ENCODE peak calls at places on chromosomes 5 and 9, in seven cellular contexts. L is endothelial cell, K is RWPE1, O is fibroblast of mammary gland, A is Peyer's patch, W is kidney, U is mucosa of descending colon. N is an unnamed sample.

GRCh38 chr5:122164831-122165573 is 35.7 kb downstream of the ZNF474 start:
- DNase-seq in L (no peak), K (no peak), O (no peak), A (no peak), W (no peak), U (no peak), N (no peak)

GRCh38 chr9:37950561-37950960 is 46.6 kb upstream of the SLC25A51 start:
- DNase-seq in L (no peak), K (no peak), O (no peak), A (no peak), W (no peak), U (no peak), N (no peak)

GRCh38 chr9:133027134-133027533 is 3.7 kb upstream of the GTF3C5 start:
- DNase-seq in L (no peak), K (no peak), O (no peak), A (no peak), W (peak; percentile 13), U (no peak), N (no peak)

GRCh38 chr5:168978015-168978414 is 322.9 kb downstream of the SLIT3 start:
- DNase-seq in L (no peak), K (peak; percentile 90), O (peak; percentile 84), A (no peak), W (no peak), U (no peak), N (no peak)

GRCh38 chr9:93116049-93116961 is 17.7 kb downstream of the NINJ1 start:
- DNase-seq in L (no peak), K (peak; percentile 63), O (peak; percentile 85), A (peak; percentile 82), W (peak; percentile 89), U (peak; percentile 65), N (peak; percentile 13)

GRCh38 chr9:135303280-135303647 is 176.3 kb upstream of the PPP1R26 start:
- DNase-seq in L (no peak), K (no peak), O (no peak), A (no peak), W (no peak), U (no peak), N (no peak)

GRCh38 chr5:56317923-56318561 is 84.9 kb upstream of the ANKRD55 start:
- DNase-seq in L (no peak), K (no peak), O (no peak), A (no peak), W (no peak), U (no peak), N (no peak)

GRCh38 chr9:121309171-121309570 is 41.2 kb downstream of the GSN start:
- DNase-seq in L (no peak), K (no peak), O (no peak), A (no peak), W (no peak), U (no peak), N (no peak)

GRCh38 chr5:73673161-73673591 is 47.2 kb downstream of the ARHGEF28 start:
- DNase-seq in L (no peak), K (peak; percentile 66), O (peak; percentile 87), A (no peak), W (no peak), U (no peak), N (no peak)

GRCh38 chr5:177133845-177134652 is 476 bp downstream of the NSD1 start:
- DNase-seq in L (peak; percentile 70), K (peak; percentile 65), O (peak; percentile 26), A (peak; percentile 67), W (peak; percentile 86), U (peak; percentile 53), N (peak; percentile 58)

GRCh38 chr5:68714810-68715209 is 379.0 kb upstream of the SLC30A5 start:
- DNase-seq in L (no peak), K (no peak), O (no peak), A (no peak), W (no peak), U (no peak), N (no peak)

GRCh38 chr9:6955251-6955921 is 197.6 kb downstream of the KDM4C start:
- DNase-seq in L (no peak), K (no peak), O (peak; percentile 86), A (no peak), W (no peak), U (no peak), N (no peak)

GRCh38 chr5:105392122-105392709 is 1829.6 kb upstream of the NUDT12 start:
- DNase-seq in L (no peak), K (no peak), O (no peak), A (no peak), W (peak; percentile 53), U (no peak), N (no peak)

GRCh38 chr9:17009071-17009470 is 125.8 kb upstream of the CNTLN start:
- DNase-seq in L (no peak), K (no peak), O (no peak), A (no peak), W (no peak), U (no peak), N (no peak)

GRCh38 chr5:80961376-80962281 is 1.5 kb downstream of the RASGRF2 start:
- DNase-seq in L (peak; percentile 18), K (no peak), O (no peak), A (peak; percentile 60), W (no peak), U (peak; percentile 52), N (no peak)

GRCh38 chr5:109252731-109253130 is 157.0 kb downstream of the PJA2 start:
- DNase-seq in L (no peak), K (no peak), O (no peak), A (no peak), W (no peak), U (no peak), N (no peak)

GRCh38 chr9:84991506-84991855 is 322.0 kb downstream of the NTRK2 start:
- DNase-seq in L (no peak), K (no peak), O (no peak), A (no peak), W (no peak), U (no peak), N (no peak)

GRCh38 chr5:160514866-160515265 is 93.2 kb downstream of the PTTG1 start:
- DNase-seq in L (no peak), K (no peak), O (no peak), A (no peak), W (no peak), U (no peak), N (no peak)

GRCh38 chr5:159978358-159978757 is 30.6 kb upstream of the TTC1 start:
- DNase-seq in L (no peak), K (no peak), O (no peak), A (no peak), W (no peak), U (no peak), N (no peak)

GRCh38 chr5:87113848-87114247 is 153.8 kb upstream of the RASA1 start:
- DNase-seq in L (no peak), K (peak; percentile 51), O (peak; percentile 79), A (no peak), W (no peak), U (no peak), N (no peak)

GRCh38 chr9:115213777-115214428 is 95.9 kb upstream of the TNC start:
- DNase-seq in L (no peak), K (peak; percentile 98), O (peak; percentile 93), A (no peak), W (no peak), U (no peak), N (no peak)

GRCh38 chr9:137025120-137025966 is 2.7 kb downstream of the ABCA2 start:
- DNase-seq in L (no peak), K (peak; percentile 61), O (no peak), A (peak; percentile 76), W (peak; percentile 97), U (peak; percentile 54), N (no peak)

GRCh38 chr5:135891280-135891679 is 4.4 kb downstream of the IL9 start:
- DNase-seq in L (no peak), K (no peak), O (no peak), A (no peak), W (no peak), U (no peak), N (no peak)

GRCh38 chr5:17143335-17143734 is 74.1 kb upstream of the BASP1 start:
- DNase-seq in L (no peak), K (no peak), O (no peak), A (no peak), W (no peak), U (peak; percentile 61), N (no peak)

DNA sequence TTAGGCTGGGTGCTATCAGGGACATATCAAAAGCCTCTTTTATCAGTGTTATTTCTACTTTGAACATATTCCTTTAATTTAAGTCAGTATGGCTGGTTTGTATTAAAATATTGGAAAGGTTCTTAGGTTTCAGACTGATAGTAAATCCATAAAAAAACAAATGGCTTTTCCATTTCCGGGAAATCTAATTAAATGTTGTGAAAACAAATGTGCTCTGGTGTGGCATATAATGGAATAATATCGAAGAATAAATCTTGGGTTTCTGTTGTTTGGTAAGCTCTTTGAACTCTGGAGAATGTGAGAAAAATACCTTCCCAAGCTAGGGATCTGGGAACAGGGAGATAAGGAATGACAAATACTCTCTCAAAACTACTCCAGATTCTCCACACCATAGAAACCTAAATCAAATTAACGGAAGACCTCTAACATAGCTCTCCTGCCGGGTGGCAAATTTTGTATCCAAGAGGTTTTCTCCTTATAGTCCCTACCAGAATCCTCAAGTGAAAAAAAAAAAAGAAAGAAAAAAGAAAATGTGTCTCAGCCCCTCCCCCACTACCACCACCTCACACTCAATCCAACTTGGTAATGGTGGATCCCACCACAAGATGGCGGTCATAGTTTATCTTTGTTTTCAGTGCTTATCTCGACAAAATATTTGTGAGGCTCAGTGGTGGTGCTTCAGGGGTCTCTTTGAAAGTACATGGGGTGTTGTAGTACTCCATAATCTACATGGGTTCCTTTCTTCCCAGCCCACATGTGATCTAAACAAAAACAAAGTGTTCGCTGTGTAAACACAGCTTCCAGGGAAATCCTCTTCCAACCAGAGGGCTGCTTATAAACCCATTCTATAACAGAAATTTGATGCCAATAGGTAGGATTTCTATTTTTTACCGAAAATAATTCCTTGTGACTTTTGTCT is 54.6 kb upstream of the FST start:
- DNase-seq in L (peak; percentile 63), K (peak; percentile 34), O (peak; percentile 25), A (no peak), W (no peak), U (peak; percentile 66), N (no peak)
- TF ChIP-seq CTCF in L (peak; percentile 83), K (no peak), O (no peak), A (no peak), W (peak; percentile 34), U (no peak), N (no peak)

DNA sequence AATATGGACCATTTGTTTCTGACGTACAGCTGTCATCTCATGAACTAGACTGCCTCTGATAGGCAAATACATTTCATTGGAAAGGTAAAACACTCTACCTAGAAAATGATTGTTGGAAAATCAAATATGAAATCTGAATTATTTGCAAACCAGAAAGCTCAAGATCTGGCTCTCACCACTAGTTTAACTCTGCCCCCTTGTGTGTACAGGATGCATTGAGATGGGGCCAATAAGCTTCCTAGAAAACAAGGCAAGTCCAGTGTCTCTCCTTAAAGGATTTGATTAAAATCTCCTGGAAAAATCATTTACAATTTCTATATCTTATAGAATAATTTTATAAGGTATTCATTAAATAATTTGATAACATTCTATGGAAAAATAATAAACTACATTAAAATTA is 311.9 kb upstream of the ANKH start:
- DNase-seq in L (no peak), K (no peak), O (peak; percentile 5), A (no peak), W (no peak), U (no peak), N (no peak)
- TF ChIP-seq CTCF in L (peak; percentile 16), K (no peak), O (peak; percentile 28), A (no peak), W (no peak), U (no peak), N (no peak)

GRCh38 chr9:22446950-22447606 is 454 bp downstream of the DMRTA1 start:
- DNase-seq in L (peak; percentile 72), K (peak; percentile 44), O (peak; percentile 19), A (peak; percentile 69), W (peak; percentile 88), U (peak; percentile 72), N (no peak)
- TF ChIP-seq CTCF in L (no peak), K (peak; percentile 69), O (no peak), A (no peak), W (peak; percentile 6), U (no peak), N (no peak)

GRCh38 chr5:11903614-11904269 is 504 bp downstream of the CTNND2 start:
- DNase-seq in L (peak; percentile 71), K (peak; percentile 7), O (no peak), A (no peak), W (no peak), U (no peak), N (no peak)
- TF ChIP-seq CTCF in L (peak; percentile 3), K (no peak), O (no peak), A (no peak), W (no peak), U (no peak), N (no peak)